ENCODE peak calls at places on chromosomes 12 and 14, in five cellular contexts. One of them, this sample, is unnamed.

GRCh38 chr12:52819021-52819420 is 5.1 kb upstream of the KRT4 start:
- DNase-seq in nucleus accumbens: no peak
- DNase-seq in M059J: no peak
- DNase-seq in GM06990: no peak
- DNase-seq in GM10248: no peak
- DNase-seq in this sample: no peak

GRCh38 chr14:50087350-50088116 is 28.8 kb downstream of the VCPKMT start:
- DNase-seq in nucleus accumbens: no peak
- DNase-seq in GM06990: peak; percentile 32
- DNase-seq in M059J: no peak
- DNase-seq in GM10248: peak; percentile 30
- DNase-seq in this sample: no peak

GRCh38 chr12:41462312-41462711 is 274.2 kb downstream of the PDZRN4 start:
- DNase-seq in nucleus accumbens: no peak
- DNase-seq in GM10248: no peak
- DNase-seq in GM06990: no peak
- DNase-seq in M059J: no peak
- DNase-seq in this sample: no peak

GRCh38 chr12:92259852-92260251 is 114.2 kb upstream of the BTG1 start:
- DNase-seq in GM10248: no peak
- DNase-seq in nucleus accumbens: no peak
- DNase-seq in GM06990: no peak
- DNase-seq in M059J: peak; percentile 47
- DNase-seq in this sample: no peak

GRCh38 chr14:55802986-55803431 is 223.0 kb downstream of the KTN1 start:
- DNase-seq in GM06990: no peak
- DNase-seq in M059J: peak; percentile 85
- DNase-seq in GM10248: no peak
- DNase-seq in nucleus accumbens: no peak
- DNase-seq in this sample: no peak

GRCh38 chr14:30580616-30581282 is 21.8 kb downstream of the G2E3 start:
- DNase-seq in M059J: peak; percentile 53
- DNase-seq in GM06990: no peak
- DNase-seq in GM10248: no peak
- DNase-seq in nucleus accumbens: no peak
- DNase-seq in this sample: no peak

GRCh38 chr14:54623279-54624004 is 56.5 kb downstream of the SAMD4A start:
- DNase-seq in M059J: no peak
- DNase-seq in nucleus accumbens: no peak
- DNase-seq in GM06990: no peak
- DNase-seq in GM10248: no peak
- DNase-seq in this sample: no peak

GRCh38 chr12:117035287-117035686 is 63.9 kb downstream of the TESC start:
- DNase-seq in M059J: no peak
- DNase-seq in GM06990: no peak
- DNase-seq in nucleus accumbens: no peak
- DNase-seq in GM10248: no peak
- DNase-seq in this sample: no peak

GRCh38 chr12:49907352-49907751 is 3.7 kb upstream of the FAIM2 start:
- DNase-seq in M059J: no peak
- DNase-seq in nucleus accumbens: no peak
- DNase-seq in GM06990: no peak
- DNase-seq in GM10248: no peak
- DNase-seq in this sample: no peak

GRCh38 chr14:20857630-20858261 is 33.4 kb upstream of the RNASE3 start:
- DNase-seq in M059J: peak; percentile 45
- DNase-seq in GM10248: peak; percentile 54
- DNase-seq in GM06990: peak; percentile 13
- DNase-seq in nucleus accumbens: peak; percentile 70
- DNase-seq in this sample: no peak

GRCh38 chr12:128820723-128821432 is 2.9 kb downstream of the SLC15A4 start:
- DNase-seq in M059J: no peak
- DNase-seq in GM06990: no peak
- DNase-seq in GM10248: peak; percentile 78
- DNase-seq in nucleus accumbens: peak; percentile 34
- DNase-seq in this sample: no peak

GRCh38 chr12:43117226-43117930 is 434.6 kb downstream of the ADAMTS20 start:
- DNase-seq in nucleus accumbens: no peak
- DNase-seq in GM10248: no peak
- DNase-seq in GM06990: no peak
- DNase-seq in M059J: no peak
- DNase-seq in this sample: no peak

GRCh38 chr12:122474324-122474716 is 26.4 kb downstream of the ZCCHC8 start:
- DNase-seq in GM06990: no peak
- DNase-seq in nucleus accumbens: no peak
- DNase-seq in M059J: no peak
- DNase-seq in GM10248: no peak
- DNase-seq in this sample: no peak

GRCh38 chr12:21938879-21939278 is 2.3 kb downstream of the ABCC9 start:
- DNase-seq in M059J: no peak
- DNase-seq in nucleus accumbens: no peak
- DNase-seq in GM06990: no peak
- DNase-seq in GM10248: no peak
- DNase-seq in this sample: no peak

GRCh38 chr12:34051486-34051885 is 29.2 kb downstream of the ALG10 start:
- DNase-seq in GM10248: no peak
- DNase-seq in M059J: no peak
- DNase-seq in GM06990: no peak
- DNase-seq in nucleus accumbens: no peak
- DNase-seq in this sample: no peak

GRCh38 chr14:52146504-52146903 is 77.6 kb upstream of the NID2 start:
- DNase-seq in M059J: no peak
- DNase-seq in nucleus accumbens: no peak
- DNase-seq in GM06990: no peak
- DNase-seq in GM10248: no peak
- DNase-seq in this sample: no peak

GRCh38 chr12:64008596-64008995 is 164.1 kb downstream of the SRGAP1 start:
- DNase-seq in GM06990: no peak
- DNase-seq in GM10248: no peak
- DNase-seq in nucleus accumbens: no peak
- DNase-seq in M059J: no peak
- DNase-seq in this sample: no peak

GRCh38 chr12:57751788-57752667 is at the start of gene CDK4:
- DNase-seq in M059J: peak; percentile 99
- DNase-seq in GM10248: peak; percentile 97
- DNase-seq in nucleus accumbens: peak; percentile 100
- DNase-seq in GM06990: peak; percentile 99
- DNase-seq in this sample: peak; percentile 98

GRCh38 chr12:102216086-102216691 is 18.6 kb upstream of the PMCH start:
- DNase-seq in GM06990: no peak
- DNase-seq in GM10248: no peak
- DNase-seq in M059J: peak; percentile 75
- DNase-seq in nucleus accumbens: no peak
- DNase-seq in this sample: no peak

GRCh38 chr12:125332900-125333299 is 267.7 kb downstream of the AACS start:
- DNase-seq in M059J: no peak
- DNase-seq in GM10248: no peak
- DNase-seq in GM06990: no peak
- DNase-seq in nucleus accumbens: no peak
- DNase-seq in this sample: no peak

GRCh38 chr14:86057018-86057667 is 527.2 kb downstream of the FLRT2 start:
- DNase-seq in GM10248: peak; percentile 6
- DNase-seq in M059J: no peak
- DNase-seq in nucleus accumbens: peak; percentile 20
- DNase-seq in GM06990: no peak
- DNase-seq in this sample: no peak

GRCh38 chr14:35342160-35343010 is 50.2 kb downstream of the PSMA6 start:
- DNase-seq in GM10248: no peak
- DNase-seq in nucleus accumbens: peak; percentile 56
- DNase-seq in M059J: peak; percentile 60
- DNase-seq in GM06990: no peak
- DNase-seq in this sample: no peak

GRCh38 chr12:11580125-11580751 is 69.2 kb upstream of the ETV6 start:
- DNase-seq in M059J: peak; percentile 99
- DNase-seq in nucleus accumbens: no peak
- DNase-seq in GM06990: peak; percentile 56
- DNase-seq in GM10248: peak; percentile 32
- DNase-seq in this sample: peak; percentile 83

GRCh38 chr12:18828483-18828882 is 90.6 kb downstream of the CAPZA3 start:
- DNase-seq in GM06990: no peak
- DNase-seq in M059J: no peak
- DNase-seq in nucleus accumbens: no peak
- DNase-seq in GM10248: no peak
- DNase-seq in this sample: no peak